ENCODE peak calls at places on chromosomes 16 and 17, in nine cellular contexts. I, M, E, X, C, T, B, P and R are unnamed samples.
A peak's percentile ranks its signal among the peaks of the same experiment; 100 is the strongest.

GRCh38 chr17:78484300-78485159 is 92.7 kb downstream of the DNAH17 start:
- DNase-seq in I (no peak), M (no peak), E (no peak), X (peak; percentile 49), C (no peak), T (no peak), B (no peak), P (peak; percentile 39), R (no peak)

GRCh38 chr17:68248886-68249872 is 1.3 kb downstream of the AMZ2 start:
- DNase-seq in I (no peak), M (no peak), E (no peak), X (peak; percentile 17), C (no peak), T (no peak), B (no peak), P (no peak), R (no peak)

GRCh38 chr17:1058423-1059130 is 61.6 kb downstream of the TIMM22 start:
- DNase-seq in I (no peak), M (peak; percentile 79), E (no peak), X (no peak), C (peak; percentile 55), T (no peak), B (no peak), P (peak; percentile 70), R (no peak)

GRCh38 chr17:2366747-2367494 is 29.6 kb downstream of the SGSM2 start:
- DNase-seq in I (no peak), M (no peak), E (no peak), X (no peak), C (no peak), T (no peak), B (no peak), P (no peak), R (no peak)

GRCh38 chr16:9095998-9096397 is 4.6 kb downstream of the HAPSTR1 start:
- DNase-seq in I (no peak), M (no peak), E (no peak), X (no peak), C (no peak), T (no peak), B (no peak), P (no peak), R (no peak)

GRCh38 chr16:87017388-87018012 is 299.7 kb downstream of the C16orf95 start:
- DNase-seq in I (peak; percentile 84), M (no peak), E (no peak), X (no peak), C (peak; percentile 92), T (peak; percentile 82), B (peak; percentile 32), P (no peak), R (peak; percentile 77)

GRCh38 chr17:51263001-51263400 is 2.7 kb downstream of the UTP18 start:
- DNase-seq in I (no peak), M (no peak), E (no peak), X (no peak), C (no peak), T (no peak), B (no peak), P (no peak), R (no peak)

GRCh38 chr17:73300392-73300791 is 11.4 kb downstream of the CDC42EP4 start:
- DNase-seq in I (no peak), M (no peak), E (no peak), X (no peak), C (no peak), T (no peak), B (no peak), P (no peak), R (no peak)

GRCh38 chr17:78412403-78412802 is 34.0 kb downstream of the PGS1 start:
- DNase-seq in I (no peak), M (no peak), E (no peak), X (peak; percentile 15), C (peak; percentile 49), T (peak; percentile 50), B (no peak), P (peak; percentile 61), R (no peak)

GRCh38 chr17:6374271-6374691 is 60.6 kb downstream of the AIPL1 start:
- DNase-seq in I (no peak), M (no peak), E (no peak), X (no peak), C (no peak), T (no peak), B (no peak), P (no peak), R (peak; percentile 75)

GRCh38 chr17:81539961-81540675 is 11.9 kb downstream of the FSCN2 start:
- DNase-seq in I (no peak), M (no peak), E (no peak), X (no peak), C (no peak), T (no peak), B (no peak), P (no peak), R (no peak)